ENCODE peak calls at places on chromosomes 11 and 22, in ten cellular contexts. M is choroid plexus epithelial cell, W is mucosa of descending colon, U is thoracic aorta, B is AG04449, S is MG63, H is fibroblast of lung, F is upper lobe of right lung, D is spleen, I is astrocyte of the spinal cord. R is an unnamed sample.
A peak's percentile ranks its signal among the peaks of the same experiment; 100 is the strongest.

GRCh38 chr22:29914991-29915390 is 32.0 kb downstream of the MTMR3 start:
- DNase-seq in M (no peak), W (no peak), U (no peak), B (no peak), S (no peak), H (peak; percentile 22), F (no peak), D (no peak), I (no peak), R (no peak)

GRCh38 chr22:30425616-30426394 is at the start of gene MTFP1:
- DNase-seq in M (peak; percentile 72), W (peak; percentile 78), U (no peak), B (no peak), S (peak; percentile 72), H (peak; percentile 67), F (peak; percentile 84), D (peak; percentile 89), I (peak; percentile 65), R (no peak)

GRCh38 chr22:29014773-29015172 is 46.9 kb downstream of the C22orf31 start:
- DNase-seq in M (no peak), W (no peak), U (no peak), B (no peak), S (no peak), H (no peak), F (no peak), D (no peak), I (no peak), R (no peak)

GRCh38 chr11:6673523-6673922 is 9.6 kb downstream of the MRPL17 start:
- DNase-seq in M (no peak), W (no peak), U (no peak), B (no peak), S (no peak), H (no peak), F (no peak), D (no peak), I (no peak), R (no peak)

GRCh38 chr11:7520011-7520942 is 6.5 kb downstream of the PPFIBP2 start:
- DNase-seq in M (no peak), W (no peak), U (no peak), B (no peak), S (no peak), H (no peak), F (no peak), D (no peak), I (no peak), R (no peak)

GRCh38 chr22:24803064-24803542 is 2.9 kb upstream of the SGSM1 start:
- DNase-seq in M (peak; percentile 50), W (peak; percentile 75), U (no peak), B (no peak), S (peak; percentile 23), H (peak; percentile 15), F (peak; percentile 71), D (no peak), I (no peak), R (peak; percentile 5)

GRCh38 chr11:19711911-19712280 is 741 bp upstream of the NAV2 start:
- DNase-seq in M (no peak), W (no peak), U (no peak), B (no peak), S (no peak), H (no peak), F (no peak), D (no peak), I (no peak), R (no peak)

GRCh38 chr22:46752911-46753310 is 9.5 kb upstream of the TBC1D22A start:
- DNase-seq in M (no peak), W (peak; percentile 42), U (no peak), B (no peak), S (no peak), H (no peak), F (no peak), D (no peak), I (no peak), R (no peak)

GRCh38 chr11:830295-831131 is 2.2 kb upstream of the CD151 start:
- DNase-seq in M (peak; percentile 78), W (peak; percentile 91), U (no peak), B (no peak), S (no peak), H (peak; percentile 63), F (peak; percentile 92), D (peak; percentile 93), I (peak; percentile 66), R (no peak)

GRCh38 chr22:49305215-49305965 is 522.3 kb downstream of the BRD1 start:
- DNase-seq in M (peak; percentile 2), W (peak; percentile 78), U (no peak), B (no peak), S (peak; percentile 53), H (no peak), F (peak; percentile 83), D (peak; percentile 88), I (no peak), R (no peak)

GRCh38 chr22:36397767-36398093 is 10.0 kb upstream of the MYH9 start:
- DNase-seq in M (no peak), W (no peak), U (no peak), B (no peak), S (no peak), H (no peak), F (no peak), D (no peak), I (no peak), R (no peak)
- H3K4me3 ChIP-seq in M (no peak overlapping the region), W (no peak overlapping the region), U (no peak overlapping the region), B (no peak overlapping the region), S (no peak overlapping the region), H (no peak overlapping the region), F (no peak overlapping the region), D (no peak overlapping the region), I (no peak overlapping the region), R (no peak overlapping the region)

GRCh38 chr11:60910281-60910687 is 3.7 kb upstream of the TMEM109 start:
- DNase-seq in M (no peak), W (no peak), U (no peak), B (no peak), S (no peak), H (no peak), F (no peak), D (no peak), I (no peak), R (no peak)
- H3K4me3 ChIP-seq in M (no peak overlapping the region), W (no peak overlapping the region), U (no peak overlapping the region), B (no peak overlapping the region), S (no peak overlapping the region), H (no peak overlapping the region), F (no peak overlapping the region), D (no peak overlapping the region), I (no peak overlapping the region), R (no peak overlapping the region)

GRCh38 chr11:117187428-117187798 is 8.9 kb downstream of the SIDT2 start:
- DNase-seq in M (no peak), W (peak; percentile 23), U (no peak), B (no peak), S (no peak), H (no peak), F (no peak), D (peak; percentile 71), I (no peak), R (no peak)

GRCh38 chr11:117185739-117186430 is 7.3 kb downstream of the SIDT2 start:
- DNase-seq in M (no peak), W (no peak), U (no peak), B (no peak), S (no peak), H (no peak), F (no peak), D (peak; percentile 77), I (no peak), R (no peak)

GRCh38 chr11:117187799-117188481 is 9.4 kb downstream of the SIDT2 start:
- DNase-seq in M (no peak), W (peak; percentile 19), U (no peak), B (no peak), S (no peak), H (no peak), F (peak; percentile 61), D (no peak), I (no peak), R (no peak)

GRCh38 chr11:117186431-117186761 is 7.9 kb downstream of the SIDT2 start:
- DNase-seq in M (no peak), W (peak; percentile 31), U (no peak), B (no peak), S (no peak), H (no peak), F (no peak), D (peak; percentile 71), I (no peak), R (no peak)

DNA sequence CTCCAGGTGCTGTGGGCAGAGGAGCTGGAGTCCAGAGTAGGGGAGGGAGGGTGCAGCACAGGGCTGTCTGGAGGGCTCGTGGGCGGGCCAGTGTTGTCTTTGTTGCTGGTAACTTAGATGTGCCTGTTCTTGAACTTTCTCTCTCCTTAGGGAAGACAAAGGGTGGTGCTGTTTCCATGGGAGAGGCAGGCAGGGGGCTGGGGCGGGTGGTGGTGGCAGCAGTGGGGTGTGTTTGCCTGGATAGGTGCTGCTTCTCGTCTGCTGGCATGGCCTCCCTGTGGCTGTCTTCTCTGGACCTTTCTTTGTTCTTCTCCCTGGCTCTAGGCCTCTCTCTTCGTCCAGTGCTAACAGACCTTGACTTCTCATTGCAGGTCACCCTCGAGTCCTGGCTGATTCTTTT is 8.5 kb downstream of the SIDT2 start:
- DNase-seq in M (no peak), W (peak; percentile 40), U (no peak), B (no peak), S (no peak), H (no peak), F (no peak), D (no peak), I (no peak), R (no peak)
- H3K4me3 ChIP-seq in M (no peak overlapping the region), W (no peak overlapping the region), U (no peak overlapping the region), B (no peak overlapping the region), S (no peak overlapping the region), H (no peak overlapping the region), F (no peak overlapping the region), D (no peak overlapping the region), I (no peak overlapping the region), R (no peak overlapping the region)

GRCh38 chr11:72720806-72721205 is 31.4 kb downstream of the ARAP1 start:
- DNase-seq in M (no peak), W (peak; percentile 62), U (no peak), B (no peak), S (no peak), H (no peak), F (peak; percentile 68), D (no peak), I (no peak), R (no peak)

GRCh38 chr11:72719551-72719950 is 32.7 kb downstream of the ARAP1 start:
- DNase-seq in M (no peak), W (no peak), U (no peak), B (no peak), S (no peak), H (no peak), F (no peak), D (no peak), I (no peak), R (no peak)

GRCh38 chr11:72721276-72721675 is 30.9 kb downstream of the ARAP1 start:
- DNase-seq in M (no peak), W (no peak), U (no peak), B (no peak), S (no peak), H (no peak), F (no peak), D (no peak), I (no peak), R (no peak)

GRCh38 chr11:72719144-72719543 is 33.1 kb downstream of the ARAP1 start:
- DNase-seq in M (peak; percentile 63), W (no peak), U (no peak), B (no peak), S (no peak), H (peak; percentile 51), F (no peak), D (no peak), I (no peak), R (peak; percentile 5)

DNA sequence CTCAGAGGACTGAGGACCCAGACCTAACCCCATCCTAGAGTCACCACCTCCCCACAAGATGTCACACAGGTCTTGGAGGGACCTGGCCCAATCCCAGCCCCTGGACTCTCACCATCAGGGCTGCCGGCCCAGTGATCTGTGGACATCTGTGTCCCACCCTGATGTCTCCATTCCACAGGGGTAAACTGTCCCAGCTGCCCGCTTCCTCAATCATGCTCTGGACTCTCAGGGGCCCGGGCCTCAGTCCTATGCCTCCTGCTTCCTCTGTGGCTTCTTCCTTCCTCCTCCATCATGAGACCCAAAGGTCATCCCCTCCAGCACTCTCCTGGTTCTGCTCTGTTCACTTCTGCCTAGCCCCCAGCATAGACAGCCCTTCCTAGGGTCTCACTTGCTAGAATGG is 32.2 kb downstream of the ARAP1 start:
- DNase-seq in M (no peak), W (no peak), U (no peak), B (no peak), S (no peak), H (no peak), F (peak; percentile 77), D (no peak), I (no peak), R (no peak)
- H3K4me3 ChIP-seq in M (peak overlapping the region; percentile 17), W (no peak overlapping the region), U (peak overlapping the region; percentile 88), B (peak overlapping the region; percentile 77), S (no peak overlapping the region), H (peak overlapping the region; percentile 78), F (peak overlapping the region; percentile 78), D (no peak overlapping the region), I (no peak overlapping the region), R (no peak overlapping the region)

R was measured in astrocyte of the cerebellum.